ENCODE peak calls at places on chromosomes 4 and X, in seven cellular contexts. F is hepatic stellate cell; U is SW480; Y is kidney epithelial cell; C is AG09319; P is Jurkat, Clone E6-1; M is stimulated activated CD4-positive, alpha-beta T cell treated with anti-CD3 and anti-CD28 coated beads, Interleukin-2, amount 100 ng/mL, for 24 hours. A is an unnamed sample.

GRCh38 chrX:2499507-2499906 is 1.3 kb downstream of the DHRSX start:
- DNase-seq in F (no peak), P (no peak), U (no peak), Y (no peak), M (no peak), C (no peak), A (no peak)

GRCh38 chr4:84606645-84607044 is 23.7 kb downstream of the CDS1 start:
- DNase-seq in U (no peak), M (no peak), F (no peak), C (no peak), Y (no peak), P (no peak), A (no peak)

GRCh38 chrX:126137899-126138298 is 28.2 kb downstream of the DCAF12L2 start:
- DNase-seq in Y (no peak), P (no peak), U (no peak), F (no peak), M (no peak), C (no peak), A (no peak)

GRCh38 chr4:20254517-20255250 is 3.0 kb downstream of the SLIT2 start:
- DNase-seq in M (no peak), P (no peak), U (no peak), F (peak), Y (no peak), C (no peak), A (no peak)

GRCh38 chrX:16076834-16077233 is 46.5 kb upstream of the GRPR start:
- DNase-seq in P (no peak), U (no peak), C (no peak), F (no peak), Y (no peak), M (no peak), A (no peak)

GRCh38 chr4:31230579-31230978 is 510.4 kb downstream of the PCDH7 start:
- DNase-seq in C (no peak), Y (no peak), M (no peak), P (no peak), U (no peak), F (no peak), A (no peak)

GRCh38 chrX:45718676-45719075 is 518.0 kb upstream of the DIPK2B start:
- DNase-seq in M (no peak), F (no peak), U (no peak), Y (no peak), P (no peak), C (no peak), A (no peak)

GRCh38 chr4:123807866-123808265 is 411.3 kb downstream of the SPRY1 start:
- DNase-seq in M (no peak), P (no peak), C (no peak), F (no peak), U (no peak), Y (no peak), A (no peak)

GRCh38 chr4:84677093-84677492 is 94.2 kb downstream of the CDS1 start:
- DNase-seq in C (no peak), M (no peak), Y (no peak), P (no peak), F (no peak), U (no peak), A (no peak)

GRCh38 chr4:127856485-127857447 is 23.9 kb upstream of the PLK4 start:
- DNase-seq in U (no peak), C (peak), Y (peak), F (peak), P (no peak), M (no peak), A (no peak)

GRCh38 chr4:168864831-168865541 is 145.1 kb downstream of the CBR4 start:
- DNase-seq in C (no peak), P (no peak), F (no peak), U (no peak), Y (no peak), M (no peak), A (no peak)

GRCh38 chrX:19332983-19333382 is 10.7 kb upstream of the PDHA1 start:
- DNase-seq in C (peak), M (no peak), Y (no peak), U (no peak), P (no peak), F (no peak), A (no peak)

GRCh38 chr4:113969935-113970334 is 9.5 kb downstream of the ARSJ start:
- DNase-seq in C (no peak), M (no peak), P (no peak), Y (no peak), U (no peak), F (no peak), A (no peak)

GRCh38 chr4:176302283-176303275 is 17.2 kb upstream of the SPCS3 start:
- DNase-seq in C (peak), M (no peak), F (peak), U (no peak), P (no peak), Y (peak), A (no peak)

GRCh38 chrX:22095306-22095705 is 63.2 kb downstream of the PHEX start:
- DNase-seq in C (no peak), U (no peak), Y (no peak), F (no peak), P (no peak), M (no peak), A (no peak)

GRCh38 chr4:68864438-68865177 is 48.8 kb downstream of the UGT2B10 start:
- DNase-seq in M (no peak), P (no peak), F (no peak), U (no peak), C (no peak), Y (no peak), A (no peak)

GRCh38 chrX:41317487-41318208 is 16.3 kb upstream of the DDX3X start:
- DNase-seq in M (no peak), C (no peak), P (no peak), F (no peak), Y (no peak), U (no peak), A (no peak)

GRCh38 chr4:6848717-6849305 is 60.8 kb upstream of the TBC1D14 start:
- DNase-seq in C (no peak), Y (no peak), P (no peak), F (no peak), M (no peak), U (no peak), A (no peak)

GRCh38 chrX:34509394-34509793 is 147.7 kb downstream of the TMEM47 start:
- DNase-seq in M (no peak), U (no peak), C (no peak), F (no peak), P (no peak), Y (no peak), A (no peak)

GRCh38 chr4:130479674-130480073 is 1383.7 kb downstream of the C4orf33 start:
- DNase-seq in U (no peak), P (no peak), Y (no peak), M (no peak), C (no peak), F (no peak), A (no peak)

GRCh38 chr4:1195109-1195671 is 22.8 kb upstream of the SPON2 start:
- DNase-seq in U (no peak), C (no peak), F (no peak), M (no peak), Y (no peak), P (no peak), A (no peak)

GRCh38 chr4:183618681-183619080 is 40.3 kb downstream of the RWDD4 start:
- DNase-seq in Y (peak), C (no peak), U (no peak), P (no peak), M (no peak), F (no peak), A (no peak)

GRCh38 chr4:143016171-143016570 is 168.5 kb upstream of the USP38 start:
- DNase-seq in F (no peak), C (no peak), Y (no peak), M (no peak), U (no peak), P (no peak), A (no peak)

GRCh38 chrX:87525771-87526229 is 8.2 kb downstream of the KLHL4 start:
- DNase-seq in Y (no peak), U (peak), M (no peak), F (no peak), P (no peak), C (no peak), A (no peak)

GRCh38 chr4:69078852-69079251 is 17.4 kb upstream of the UGT2B7 start:
- DNase-seq in F (no peak), Y (no peak), U (no peak), P (no peak), C (no peak), M (no peak), A (no peak)

GRCh38 chrX:120274958-120275357 is 24.3 kb downstream of the ZBTB33 start:
- DNase-seq in F (no peak), M (no peak), P (no peak), Y (no peak), C (no peak), U (no peak), A (no peak)

GRCh38 chrX:148422531-148422930 is 77.9 kb upstream of the AFF2 start:
- DNase-seq in P (no peak), M (no peak), C (no peak), U (no peak), Y (no peak), F (no peak), A (no peak)

GRCh38 chr4:99408346-99408745 is 26.8 kb downstream of the ADH7 start:
- DNase-seq in M (no peak), U (no peak), Y (no peak), F (no peak), C (no peak), P (no peak), A (no peak)

GRCh38 chr4:74364649-74365491 is at the start of gene EREG:
- DNase-seq in U (peak), M (peak), C (no peak), P (no peak), Y (no peak), F (peak), A (peak)